ENCODE peak calls at places on chromosomes 16 and 17, in ten cellular contexts. T is effector CD4-positive, alpha-beta T cell; I is AML-193; D is pancreas; Q is globus pallidus; Y is activated CD4-positive, alpha-beta T cell treated with anti-CD3 and anti-CD28 coated beads, Interleukin-2, amount 50 U/mL, for 48 hours; F is stimulated activated CD4-positive, alpha-beta T cell treated with anti-CD3 and anti-CD28 coated beads, Interleukin-1b, Interleukin-23, amount 100 ng/mL, for 1 hour; J is T-cell; R is stimulated activated CD8-positive, alpha-beta memory T cell treated with anti-CD3 and anti-CD28 coated beads, Interleukin-15, amount 100 ng/mL, for 1 hour; A is heart left ventricle. N is an unnamed sample.

GRCh38 chr16:56792960-56793359 is 63.0 kb downstream of the NUP93 start:
- DNase-seq in R (no peak), Y (no peak), T (no peak), J (no peak), I (no peak), Q (no peak), D (no peak), A (no peak), F (no peak), N (no peak)

GRCh38 chr16:4385066-4385788 is 13.6 kb downstream of the VASN start:
- DNase-seq in Q (no peak), I (no peak), J (no peak), R (no peak), Y (no peak), D (no peak), F (no peak), T (no peak), A (no peak), N (no peak)

GRCh38 chr16:70018254-70018653 is 67.1 kb downstream of the CLEC18A start:
- DNase-seq in J (peak; percentile 73), I (peak; percentile 20), Q (no peak), Y (peak; percentile 3), F (no peak), D (no peak), T (peak; percentile 45), R (peak; percentile 7), A (no peak), N (peak; percentile 50)

GRCh38 chr16:73036074-73036826 is 11.7 kb downstream of the ZFHX3 start:
- DNase-seq in Y (no peak), Q (no peak), D (no peak), F (no peak), J (no peak), T (no peak), R (no peak), I (no peak), A (no peak), N (no peak)

GRCh38 chr16:72824761-72825160 is 223.2 kb downstream of the ZFHX3 start:
- DNase-seq in Q (no peak), J (no peak), R (no peak), T (no peak), Y (no peak), F (no peak), I (no peak), D (no peak), A (no peak), N (no peak)

GRCh38 chr17:51860934-51861561 is 297.5 kb downstream of the CA10 start:
- DNase-seq in F (no peak), I (peak; percentile 65), J (no peak), D (peak; percentile 33), Y (peak; percentile 7), R (no peak), T (no peak), A (no peak), Q (peak; percentile 37), N (no peak)

GRCh38 chr16:3618782-3619166 is 7.4 kb upstream of the SLX4 start:
- DNase-seq in I (peak; percentile 29), R (no peak), Q (no peak), J (no peak), T (no peak), A (no peak), D (no peak), Y (no peak), F (no peak), N (no peak)

GRCh38 chr16:75080205-75081029 is 36.2 kb downstream of the LDHD start:
- DNase-seq in R (no peak), F (no peak), A (no peak), Q (no peak), Y (no peak), J (no peak), I (no peak), D (no peak), T (no peak), N (no peak)

GRCh38 chr16:29951966-29952365 is 9.9 kb upstream of the TMEM219 start:
- DNase-seq in A (no peak), D (no peak), J (no peak), R (no peak), I (no peak), Q (no peak), Y (no peak), F (no peak), T (no peak), N (no peak)